ENCODE peak calls at places on chromosome 18, in four cellular contexts. C is HepG2, R is GM12878, L is K562. D is an unnamed sample.

GRCh38 chr18:23036611-23037259 is 98.5 kb upstream of the CABLES1 start:
- DNase-seq in C (no peak), L (no peak), R (no peak), D (no peak)

GRCh38 chr18:35042389-35043066 is 1.3 kb downstream of the MAPRE2 start:
- DNase-seq in C (no peak), L (no peak), R (no peak), D (no peak)

GRCh38 chr18:7234061-7234460 is 3.2 kb downstream of the LRRC30 start:
- DNase-seq in R (no peak), C (no peak), L (no peak), D (no peak)

GRCh38 chr18:76821875-76822509 is 365 bp upstream of the ZNF236 start:
- DNase-seq in R (no peak), C (no peak), L (peak), D (peak)

GRCh38 chr18:58727776-58728500 is 56.7 kb downstream of the MALT1 start:
- DNase-seq in R (no peak), L (no peak), C (no peak), D (no peak)

GRCh38 chr18:59211629-59212028 is 8.3 kb upstream of the GRP start:
- DNase-seq in L (no peak), R (no peak), C (no peak), D (no peak)

GRCh38 chr18:7908686-7909299 is 341.7 kb downstream of the PTPRM start:
- DNase-seq in L (no peak), R (no peak), C (no peak), D (no peak)

GRCh38 chr18:48402953-48403352 is 6.2 kb downstream of the ZBTB7C start:
- DNase-seq in R (no peak), L (no peak), C (no peak), D (no peak)

GRCh38 chr18:8373486-8373885 is 235.8 kb upstream of the RAB12 start:
- DNase-seq in L (no peak), C (no peak), R (no peak), D (no peak)

GRCh38 chr18:63897072-63897471 is 9.6 kb downstream of the SERPINB2 start:
- DNase-seq in C (no peak), L (no peak), R (no peak), D (no peak)

GRCh38 chr18:36284671-36285295 is 12.7 kb upstream of the FHOD3 start:
- DNase-seq in L (peak), R (peak), C (peak), D (peak)

GRCh38 chr18:67266246-67266570 is 250.3 kb downstream of the DSEL start:
- DNase-seq in L (no peak), R (no peak), C (no peak), D (no peak)

GRCh38 chr18:10089881-10090280 is 176.1 kb downstream of the VAPA start:
- DNase-seq in R (no peak), C (no peak), L (no peak), D (no peak)

GRCh38 chr18:9731380-9731779 is 23.3 kb downstream of the RAB31 start:
- DNase-seq in C (no peak), L (no peak), R (no peak), D (no peak)

GRCh38 chr18:43405097-43405496 is 127.8 kb upstream of the SYT4 start:
- DNase-seq in L (no peak), R (no peak), C (no peak), D (no peak)

GRCh38 chr18:48928787-48929186 is 22.0 kb downstream of the SMAD7 start:
- DNase-seq in L (no peak), C (peak), R (peak), D (no peak)

GRCh38 chr18:69590150-69590549 is 189.5 kb downstream of the DOK6 start:
- DNase-seq in C (no peak), L (no peak), R (no peak), D (no peak)

GRCh38 chr18:7466190-7466589 is 100.9 kb upstream of the PTPRM start:
- DNase-seq in C (no peak), L (no peak), R (no peak), D (no peak)

GRCh38 chr18:21900594-21901352 is 160.2 kb downstream of the MIB1 start:
- DNase-seq in C (peak), L (no peak), R (no peak), D (no peak)

GRCh38 chr18:43420950-43421349 is 143.7 kb upstream of the SYT4 start:
- DNase-seq in C (no peak), R (no peak), L (no peak), D (no peak)

GRCh38 chr18:67731853-67732252 is 215.3 kb upstream of the DSEL start:
- DNase-seq in L (no peak), C (no peak), R (no peak), D (no peak)

GRCh38 chr18:73318732-73319479 is 451.1 kb upstream of the NETO1 start:
- DNase-seq in R (no peak), L (no peak), C (no peak), D (no peak)

GRCh38 chr18:46073474-46074331 is 1.6 kb upstream of the PSTPIP2 start:
- DNase-seq in C (peak), L (peak), R (no peak), D (peak)
- TF ChIP-seq USF2 in C (no peak), L (no peak), R (no peak), D (no peak)

GRCh38 chr18:50266248-50266704 is at the start of gene CFAP53:
- DNase-seq in R (peak), L (no peak), C (peak), D (peak)
- H3K4me3 ChIP-seq in R (peak), L (no peak), C (peak), D (peak)

GRCh38 chr18:54973046-54973445 is 13.8 kb upstream of the CCDC68 start:
- DNase-seq in R (no peak), C (no peak), L (no peak), D (no peak)
- TF ChIP-seq CHD4 in R (no peak), C (no peak), L (no peak), D (no peak)

DNA sequence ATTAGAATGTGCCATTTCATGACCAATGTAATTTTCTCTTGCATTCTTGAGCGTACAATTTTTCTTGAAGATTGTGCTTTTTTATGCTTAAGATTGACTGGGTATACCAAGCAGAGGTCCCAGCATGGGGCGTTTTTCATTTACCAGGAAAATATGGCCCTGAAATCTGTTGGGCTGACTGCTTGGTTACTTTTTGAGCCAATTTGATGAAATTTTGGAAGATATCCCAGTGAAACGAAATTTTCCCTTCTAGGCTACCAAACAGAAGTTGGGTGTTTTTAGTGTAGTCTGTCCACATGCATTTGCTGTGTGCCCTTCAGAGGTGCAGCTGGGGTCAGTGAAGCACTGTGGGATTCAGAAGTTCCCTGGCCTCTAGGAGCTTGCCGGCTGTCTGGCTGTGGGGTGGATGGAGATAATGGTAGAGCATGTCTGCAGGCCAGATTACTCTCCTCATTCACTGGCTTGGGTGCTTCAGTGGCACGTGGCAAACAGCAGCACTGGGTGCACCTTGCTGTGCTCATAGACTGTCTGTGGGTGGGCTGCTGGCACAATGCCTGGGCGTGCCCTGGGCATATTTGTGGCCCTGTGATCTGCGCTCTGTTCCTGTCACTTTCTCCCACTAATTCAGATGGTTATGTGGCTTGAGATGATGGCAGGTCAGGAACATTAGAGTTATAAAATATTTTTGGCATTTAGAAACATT is 73.3 kb downstream of the LDLRAD4 start:
- DNase-seq in R (no peak), C (no peak), L (no peak), D (no peak)
- TF ChIP-seq USF2 in R (no peak), C (no peak), L (no peak), D (no peak)

GRCh38 chr18:75638597-75639467 is 211.3 kb upstream of the SMIM21 start:
- DNase-seq in R (no peak), L (no peak), C (no peak), D (no peak)
- H3K4me3 ChIP-seq in R (no peak), L (no peak), C (no peak), D (no peak)

DNA sequence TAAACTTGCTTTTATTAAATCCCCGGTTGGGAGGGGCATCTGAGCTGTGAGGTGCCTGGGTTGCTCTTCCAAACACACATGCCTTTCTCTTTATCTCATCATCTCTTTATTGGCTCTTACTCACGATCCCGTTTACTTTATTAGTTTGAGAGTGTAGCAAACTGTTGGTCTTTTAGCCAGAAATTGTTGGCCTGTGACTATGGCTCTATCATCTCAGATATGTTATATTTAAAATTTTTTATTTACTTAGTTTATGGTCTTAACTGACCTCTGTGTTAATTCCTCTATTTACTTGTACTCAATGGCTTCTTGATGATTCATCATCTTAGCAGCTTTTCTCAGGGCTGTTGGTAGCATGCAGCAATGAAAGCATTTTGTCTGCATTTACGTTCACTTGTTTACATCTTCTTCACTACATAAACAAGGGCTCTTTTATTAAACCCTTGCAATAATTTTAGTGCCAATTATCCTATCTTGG is 408.4 kb downstream of the HRH4 start:
- DNase-seq in C (no peak), R (no peak), L (no peak), D (no peak)
- TF ChIP-seq CHD4 in C (no peak), R (no peak), L (no peak), D (no peak)